ENCODE peak calls at places on chromosomes 5 and 9, in five cellular contexts. One of them, this sample, is unnamed.

GRCh38 chr5:1008451-1009358 is at the start of gene NKD2:
- DNase-seq in A549: peak
- DNase-seq in GM12864: no peak
- DNase-seq in astrocyte of the spinal cord: no peak
- DNase-seq in foreskin fibroblast: no peak
- DNase-seq in this sample: peak

GRCh38 chr5:125325488-125325887 is 579.0 kb upstream of the ZNF608 start:
- DNase-seq in astrocyte of the spinal cord: no peak
- DNase-seq in A549: no peak
- DNase-seq in foreskin fibroblast: no peak
- DNase-seq in GM12864: no peak
- DNase-seq in this sample: no peak

GRCh38 chr9:38668791-38669466 is 48.5 kb upstream of the ANKRD18A start:
- DNase-seq in A549: no peak
- DNase-seq in foreskin fibroblast: no peak
- DNase-seq in astrocyte of the spinal cord: no peak
- DNase-seq in GM12864: no peak
- DNase-seq in this sample: no peak

GRCh38 chr5:61802456-61802855 is 470.4 kb downstream of the ZSWIM6 start:
- DNase-seq in astrocyte of the spinal cord: no peak
- DNase-seq in foreskin fibroblast: no peak
- DNase-seq in A549: no peak
- DNase-seq in GM12864: no peak
- DNase-seq in this sample: no peak

GRCh38 chr5:109987355-109987754 is 297.6 kb downstream of the MAN2A1 start:
- DNase-seq in A549: no peak
- DNase-seq in foreskin fibroblast: no peak
- DNase-seq in GM12864: no peak
- DNase-seq in astrocyte of the spinal cord: peak
- DNase-seq in this sample: no peak

GRCh38 chr9:96156578-96156977 is 145.4 kb downstream of the HSD17B3 start:
- DNase-seq in foreskin fibroblast: no peak
- DNase-seq in A549: no peak
- DNase-seq in GM12864: no peak
- DNase-seq in astrocyte of the spinal cord: no peak
- DNase-seq in this sample: no peak

GRCh38 chr9:129455151-129455995 is 165.5 kb downstream of the C9orf50 start:
- DNase-seq in GM12864: no peak
- DNase-seq in astrocyte of the spinal cord: no peak
- DNase-seq in A549: no peak
- DNase-seq in foreskin fibroblast: no peak
- DNase-seq in this sample: no peak

GRCh38 chr5:96629774-96630173 is 32.4 kb upstream of the CAST start:
- DNase-seq in foreskin fibroblast: peak
- DNase-seq in astrocyte of the spinal cord: peak
- DNase-seq in A549: peak
- DNase-seq in GM12864: no peak
- DNase-seq in this sample: no peak

GRCh38 chr9:90891656-90892055 is 90.0 kb downstream of the SYK start:
- DNase-seq in foreskin fibroblast: no peak
- DNase-seq in GM12864: no peak
- DNase-seq in astrocyte of the spinal cord: no peak
- DNase-seq in A549: no peak
- DNase-seq in this sample: no peak

GRCh38 chr5:92930057-92930456 is 651.0 kb downstream of the NR2F1-AS1 start:
- DNase-seq in GM12864: no peak
- DNase-seq in A549: no peak
- DNase-seq in foreskin fibroblast: no peak
- DNase-seq in astrocyte of the spinal cord: no peak
- DNase-seq in this sample: no peak

GRCh38 chr9:38149647-38150046 is 80.6 kb upstream of the SHB start:
- DNase-seq in foreskin fibroblast: no peak
- DNase-seq in astrocyte of the spinal cord: no peak
- DNase-seq in GM12864: no peak
- DNase-seq in A549: no peak
- DNase-seq in this sample: no peak

GRCh38 chr9:18122156-18122555 is 351.8 kb upstream of the ADAMTSL1 start:
- DNase-seq in GM12864: no peak
- DNase-seq in A549: no peak
- DNase-seq in astrocyte of the spinal cord: no peak
- DNase-seq in foreskin fibroblast: peak
- DNase-seq in this sample: no peak

GRCh38 chr5:61575103-61575502 is 243.0 kb downstream of the ZSWIM6 start:
- DNase-seq in foreskin fibroblast: peak
- DNase-seq in GM12864: no peak
- DNase-seq in A549: no peak
- DNase-seq in astrocyte of the spinal cord: peak
- DNase-seq in this sample: no peak

GRCh38 chr5:73031839-73032238 is 76.0 kb downstream of the FCHO2 start:
- DNase-seq in foreskin fibroblast: peak
- DNase-seq in astrocyte of the spinal cord: peak
- DNase-seq in GM12864: no peak
- DNase-seq in A549: no peak
- DNase-seq in this sample: no peak

GRCh38 chr5:121378559-121379359 is 472.9 kb upstream of the FTMT start:
- DNase-seq in astrocyte of the spinal cord: no peak
- DNase-seq in GM12864: no peak
- DNase-seq in foreskin fibroblast: no peak
- DNase-seq in A549: no peak
- DNase-seq in this sample: no peak

GRCh38 chr5:146426853-146427618 is 20.1 kb upstream of the TCERG1 start:
- DNase-seq in astrocyte of the spinal cord: peak
- DNase-seq in GM12864: no peak
- DNase-seq in foreskin fibroblast: peak
- DNase-seq in A549: peak
- DNase-seq in this sample: no peak

DNA sequence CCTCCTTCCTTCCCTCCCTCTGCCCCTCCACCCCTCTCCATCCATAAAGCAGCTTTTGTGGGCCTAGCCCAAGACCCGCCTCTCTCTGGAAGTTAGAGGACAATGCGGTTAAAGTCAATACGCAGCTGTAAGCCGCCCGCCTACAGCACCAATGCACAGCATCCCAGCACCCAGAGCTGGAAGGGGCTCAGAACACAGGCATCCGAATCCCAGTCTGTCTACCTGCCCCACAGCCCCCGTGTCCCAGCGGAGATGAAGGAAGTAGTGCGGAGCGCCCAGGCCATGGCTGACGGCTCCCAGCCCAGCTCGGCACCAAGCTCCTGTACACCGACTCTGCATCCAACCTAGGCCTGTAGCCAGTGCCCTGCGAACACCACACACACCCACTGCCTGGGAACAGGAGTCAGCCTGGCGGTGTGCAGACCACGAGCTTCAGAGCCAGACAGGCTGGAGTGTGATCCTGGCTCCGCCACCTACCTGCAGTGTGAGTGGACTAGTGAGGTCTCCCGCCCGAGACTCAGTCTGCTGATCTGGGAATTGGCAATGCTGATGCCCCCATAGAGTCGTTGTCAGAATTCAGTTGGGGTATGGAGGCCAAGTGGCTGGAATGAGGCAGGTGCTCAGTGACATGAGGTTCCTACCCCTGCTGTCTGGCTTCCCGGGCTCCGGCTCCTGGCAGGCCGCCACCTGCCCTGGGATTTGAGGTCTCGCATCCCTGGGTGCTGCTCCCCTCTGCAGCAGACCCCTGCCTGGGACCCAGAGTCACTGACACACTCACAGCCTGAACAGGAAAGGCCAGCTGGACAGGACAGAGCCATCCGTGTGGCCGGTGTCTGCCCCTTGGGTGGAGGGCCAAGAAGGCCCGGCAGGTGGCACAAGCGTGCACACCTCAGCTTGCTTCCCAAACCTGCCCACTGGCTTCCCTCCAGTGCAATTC is 45.1 kb upstream of the RNF130 start:
- DNase-seq in GM12864: no peak
- DNase-seq in astrocyte of the spinal cord: no peak
- DNase-seq in foreskin fibroblast: no peak
- DNase-seq in A549: peak
- DNase-seq in this sample: no peak
- TF ChIP-seq CTCF in GM12864: peak
- TF ChIP-seq CTCF in astrocyte of the spinal cord: no peak
- TF ChIP-seq CTCF in foreskin fibroblast: no peak
- TF ChIP-seq CTCF in A549: peak
- TF ChIP-seq CTCF in this sample: no peak

GRCh38 chr5:141186897-141187512 is at the start of gene PCDHB9:
- DNase-seq in astrocyte of the spinal cord: no peak
- DNase-seq in GM12864: no peak
- DNase-seq in A549: no peak
- DNase-seq in foreskin fibroblast: no peak
- DNase-seq in this sample: peak
- TF ChIP-seq CTCF in astrocyte of the spinal cord: no peak
- TF ChIP-seq CTCF in GM12864: peak
- TF ChIP-seq CTCF in A549: no peak
- TF ChIP-seq CTCF in foreskin fibroblast: peak
- TF ChIP-seq CTCF in this sample: peak

DNA sequence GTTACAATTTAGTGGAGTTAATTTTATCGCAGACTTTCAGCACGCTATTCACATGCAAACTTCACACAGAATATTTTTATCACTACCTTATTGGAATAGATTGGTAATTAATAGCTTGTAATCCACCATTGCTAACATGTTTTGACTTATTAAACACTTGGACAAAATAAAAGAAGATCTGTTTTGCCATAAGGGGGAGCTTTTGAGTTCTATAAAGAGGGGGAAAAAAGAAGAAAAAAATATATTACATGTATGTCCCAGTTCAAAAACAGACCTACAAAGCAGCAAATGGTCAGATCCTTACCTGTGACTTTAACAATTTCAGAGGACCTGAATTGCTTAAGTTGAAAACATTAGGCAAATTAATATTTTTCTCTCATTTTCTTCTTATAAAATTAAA is 1.2 kb upstream of the PAPPA start:
- DNase-seq in GM12864: no peak
- DNase-seq in A549: no peak
- DNase-seq in foreskin fibroblast: no peak
- DNase-seq in astrocyte of the spinal cord: peak
- DNase-seq in this sample: no peak
- TF ChIP-seq CTCF in GM12864: no peak
- TF ChIP-seq CTCF in A549: peak
- TF ChIP-seq CTCF in foreskin fibroblast: peak
- TF ChIP-seq CTCF in astrocyte of the spinal cord: peak
- TF ChIP-seq CTCF in this sample: peak

DNA sequence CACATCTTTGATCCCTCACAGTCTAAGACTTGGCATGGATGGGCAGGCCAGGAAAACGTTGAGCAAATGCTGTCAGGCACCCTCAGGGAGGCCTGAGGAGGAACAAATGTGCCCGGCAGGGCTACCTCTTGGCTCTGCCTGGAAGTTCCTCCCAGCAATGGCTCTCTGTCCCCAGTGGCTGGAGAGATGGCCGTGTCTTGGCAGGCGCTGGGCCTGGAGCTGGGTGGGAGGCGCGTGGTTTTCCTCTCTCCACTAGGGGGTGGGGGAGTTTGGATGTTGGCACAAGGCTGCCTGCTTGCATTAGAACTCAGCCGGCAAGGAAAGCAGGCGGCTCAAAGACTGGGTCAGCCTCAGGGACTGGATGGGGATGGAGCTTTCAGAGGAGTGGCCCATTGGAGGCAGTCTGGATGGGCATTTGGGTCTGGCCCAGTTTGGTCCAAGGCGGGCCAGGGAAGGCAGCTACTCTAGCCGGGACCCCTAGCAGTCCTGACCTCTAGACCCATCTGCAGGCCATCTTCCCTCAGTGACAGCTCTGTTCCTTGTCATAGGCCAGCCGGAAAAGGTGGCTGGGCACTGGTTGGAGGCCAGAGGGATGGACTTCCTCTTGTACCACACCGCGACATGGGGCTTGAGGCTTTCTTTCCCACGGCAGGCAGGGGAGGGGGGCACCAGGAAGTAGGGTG is 68.2 kb upstream of the STC2 start:
- DNase-seq in astrocyte of the spinal cord: no peak
- DNase-seq in foreskin fibroblast: no peak
- DNase-seq in GM12864: no peak
- DNase-seq in A549: peak
- DNase-seq in this sample: no peak
- TF ChIP-seq CTCF in astrocyte of the spinal cord: peak
- TF ChIP-seq CTCF in foreskin fibroblast: no peak
- TF ChIP-seq CTCF in GM12864: peak
- TF ChIP-seq CTCF in A549: peak
- TF ChIP-seq CTCF in this sample: no peak

GRCh38 chr5:142150431-142150830 is 41.9 kb downstream of the NDFIP1 start:
- DNase-seq in A549: no peak
- DNase-seq in foreskin fibroblast: no peak
- DNase-seq in GM12864: no peak
- DNase-seq in astrocyte of the spinal cord: no peak
- DNase-seq in this sample: no peak

GRCh38 chr5:142145106-142145900 is 36.7 kb downstream of the NDFIP1 start:
- DNase-seq in foreskin fibroblast: peak
- DNase-seq in GM12864: peak
- DNase-seq in astrocyte of the spinal cord: peak
- DNase-seq in A549: peak
- DNase-seq in this sample: no peak

GRCh38 chr5:142152383-142152730 is 43.8 kb downstream of the NDFIP1 start:
- DNase-seq in foreskin fibroblast: no peak
- DNase-seq in astrocyte of the spinal cord: no peak
- DNase-seq in A549: no peak
- DNase-seq in GM12864: no peak
- DNase-seq in this sample: no peak

GRCh38 chr5:142151436-142152382 is 43.1 kb downstream of the NDFIP1 start:
- DNase-seq in astrocyte of the spinal cord: peak
- DNase-seq in GM12864: peak
- DNase-seq in foreskin fibroblast: peak
- DNase-seq in A549: peak
- DNase-seq in this sample: no peak

DNA sequence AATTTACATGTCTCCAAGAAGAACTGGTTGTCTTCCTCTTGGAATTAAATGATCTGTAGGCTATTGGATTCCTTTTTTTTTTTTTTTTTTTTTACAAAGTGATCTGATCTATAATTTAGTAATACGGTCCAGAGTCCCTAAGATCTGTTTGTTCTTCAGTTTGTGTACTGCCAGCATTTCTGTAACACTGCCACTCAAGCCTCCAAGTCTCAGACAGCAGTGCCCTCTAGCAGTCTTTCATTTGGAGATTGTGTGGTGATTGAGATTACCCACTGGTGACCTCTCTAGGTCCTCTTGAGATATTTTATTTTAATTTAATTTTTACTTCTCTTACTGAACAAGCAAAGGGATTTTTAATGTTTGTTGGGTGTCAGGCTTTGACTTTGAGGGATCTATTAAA is 40.8 kb downstream of the NDFIP1 start:
- DNase-seq in foreskin fibroblast: no peak
- DNase-seq in astrocyte of the spinal cord: no peak
- DNase-seq in A549: no peak
- DNase-seq in GM12864: no peak
- DNase-seq in this sample: no peak
- TF ChIP-seq CTCF in foreskin fibroblast: no peak
- TF ChIP-seq CTCF in astrocyte of the spinal cord: no peak
- TF ChIP-seq CTCF in A549: no peak
- TF ChIP-seq CTCF in GM12864: no peak
- TF ChIP-seq CTCF in this sample: no peak

This sample was measured in D721Med.